ENCODE peak calls at places on chromosomes 13 and 19, in ten cellular contexts. Z is hypothalamus; C is HEK293T; N is endothelial cell; T is NCI-H2171; A is stimulated activated CD4-positive, alpha-beta T cell treated with anti-CD3 and anti-CD28 coated beads, Interleukin-15, amount 100 ng/mL, for 24 hours; W is ecto neural progenitor cell; I is KBM-7; Q is T1000; H is coronary artery. E is an unnamed sample.

GRCh38 chr13:35354882-35355281 is 121.6 kb downstream of the MAB21L1 start:
- DNase-seq in Z (no peak), C (no peak), N (no peak), T (no peak), A (no peak), W (no peak), I (no peak), Q (no peak), H (no peak), E (no peak)

GRCh38 chr19:46355991-46356669 is 9.2 kb downstream of the PPP5C start:
- DNase-seq in Z (no peak), C (no peak), N (no peak), T (no peak), A (no peak), W (no peak), I (no peak), Q (no peak), H (peak; percentile 65), E (no peak)

GRCh38 chr13:79593611-79594275 is 112.8 kb downstream of the NDFIP2 start:
- DNase-seq in Z (no peak), C (no peak), N (no peak), T (no peak), A (no peak), W (no peak), I (no peak), Q (no peak), H (no peak), E (no peak)

GRCh38 chr19:37905936-37906867 is at the start of gene WDR87:
- DNase-seq in Z (no peak), C (peak; percentile 66), N (peak; percentile 74), T (peak; percentile 93), A (peak; percentile 57), W (no peak), I (no peak), Q (no peak), H (no peak), E (peak; percentile 20)

GRCh38 chr19:23116802-23117571 is at the start of gene ZNF730:
- DNase-seq in Z (peak; percentile 31), C (no peak), N (peak; percentile 63), T (peak; percentile 60), A (peak; percentile 66), W (peak; percentile 97), I (peak; percentile 91), Q (peak; percentile 43), H (peak; percentile 74), E (peak; percentile 77)

GRCh38 chr13:73251866-73252265 is 193.1 kb downstream of the KLF5 start:
- DNase-seq in Z (no peak), C (no peak), N (no peak), T (no peak), A (no peak), W (no peak), I (no peak), Q (no peak), H (no peak), E (no peak)

GRCh38 chr13:28620011-28620830 is 38.7 kb upstream of the POMP start:
- DNase-seq in Z (no peak), C (no peak), N (no peak), T (no peak), A (no peak), W (no peak), I (no peak), Q (no peak), H (no peak), E (no peak)

GRCh38 chr19:24098359-24098758 is 11.4 kb downstream of the ZNF254 start:
- DNase-seq in Z (no peak), C (no peak), N (no peak), T (no peak), A (no peak), W (no peak), I (no peak), Q (no peak), H (no peak), E (no peak)

GRCh38 chr13:108369412-108369811 is 99.9 kb downstream of the TNFSF13B start:
- DNase-seq in Z (no peak), C (no peak), N (no peak), T (no peak), A (no peak), W (no peak), I (no peak), Q (no peak), H (no peak), E (no peak)

GRCh38 chr19:17841810-17842662 is 5.7 kb downstream of the JAK3 start:
- DNase-seq in Z (no peak), C (peak; percentile 97), N (peak; percentile 88), T (peak; percentile 83), A (peak; percentile 84), W (peak; percentile 98), I (no peak), Q (no peak), H (no peak), E (no peak)

GRCh38 chr19:41321600-41322270 is 11.8 kb downstream of the CCDC97 start:
- DNase-seq in Z (no peak), C (peak; percentile 59), N (peak; percentile 64), T (no peak), A (no peak), W (peak; percentile 73), I (peak; percentile 44), Q (peak; percentile 71), H (no peak), E (no peak)

GRCh38 chr13:33235564-33235963 is 50.0 kb downstream of the STARD13 start:
- DNase-seq in Z (no peak), C (no peak), N (no peak), T (no peak), A (no peak), W (no peak), I (no peak), Q (no peak), H (no peak), E (no peak)

GRCh38 chr13:106038752-106039151 is 496.7 kb downstream of the EFNB2 start:
- DNase-seq in Z (no peak), C (no peak), N (no peak), T (no peak), A (no peak), W (no peak), I (no peak), Q (no peak), H (no peak), E (no peak)

GRCh38 chr19:45568732-45569131 is 15.9 kb downstream of the OPA3 start:
- DNase-seq in Z (no peak), C (no peak), N (no peak), T (no peak), A (no peak), W (no peak), I (no peak), Q (peak; percentile 74), H (no peak), E (no peak)

GRCh38 chr13:20547479-20547908 is 19.5 kb upstream of the IFT88 start:
- DNase-seq in Z (no peak), C (no peak), N (no peak), T (no peak), A (no peak), W (no peak), I (no peak), Q (no peak), H (no peak), E (no peak)

GRCh38 chr19:48646912-48647216 is 877 bp upstream of the CA11 start:
- DNase-seq in Z (no peak), C (no peak), N (no peak), T (no peak), A (no peak), W (no peak), I (no peak), Q (no peak), H (no peak), E (no peak)

GRCh38 chr19:1503089-1503924 is 9.5 kb downstream of the ADAMTSL5 start:
- DNase-seq in Z (no peak), C (peak; percentile 66), N (peak; percentile 66), T (no peak), A (peak; percentile 83), W (peak; percentile 81), I (peak; percentile 84), Q (peak; percentile 25), H (no peak), E (peak; percentile 30)

GRCh38 chr13:28375250-28375930 is 119.5 kb downstream of the FLT1 start:
- DNase-seq in Z (no peak), C (no peak), N (no peak), T (no peak), A (no peak), W (no peak), I (no peak), Q (no peak), H (no peak), E (no peak)

GRCh38 chr13:37202264-37202663 is 96.8 kb upstream of the CSNK1A1L start:
- DNase-seq in Z (no peak), C (no peak), N (no peak), T (no peak), A (no peak), W (no peak), I (no peak), Q (no peak), H (no peak), E (no peak)

GRCh38 chr19:15010497-15011255 is 31.0 kb upstream of the SLC1A6 start:
- DNase-seq in Z (no peak), C (no peak), N (peak; percentile 19), T (no peak), A (no peak), W (peak; percentile 70), I (no peak), Q (no peak), H (no peak), E (no peak)

GRCh38 chr19:49590971-49591730 is at the start of gene PRR12:
- DNase-seq in Z (peak; percentile 44), C (peak; percentile 72), N (peak; percentile 45), T (peak; percentile 82), A (peak; percentile 80), W (peak; percentile 86), I (peak; percentile 85), Q (peak; percentile 67), H (no peak), E (peak; percentile 80)

GRCh38 chr13:84574851-84575250 is 692.6 kb upstream of the SLITRK1 start:
- DNase-seq in Z (no peak), C (peak; percentile 16), N (no peak), T (peak; percentile 30), A (no peak), W (no peak), I (no peak), Q (no peak), H (no peak), E (peak; percentile 1)

GRCh38 chr13:113794764-113795173 is 35.7 kb downstream of the TMEM255B start:
- DNase-seq in Z (no peak), C (no peak), N (no peak), T (no peak), A (no peak), W (no peak), I (no peak), Q (no peak), H (no peak), E (no peak)

GRCh38 chr13:79936368-79937136 is 404.4 kb downstream of the SPRY2 start:
- DNase-seq in Z (peak; percentile 34), C (no peak), N (no peak), T (no peak), A (no peak), W (no peak), I (no peak), Q (peak; percentile 39), H (no peak), E (peak; percentile 98)

GRCh38 chr13:110331362-110331761 is 24.3 kb downstream of the COL4A2 start:
- DNase-seq in Z (no peak), C (no peak), N (no peak), T (no peak), A (no peak), W (no peak), I (no peak), Q (no peak), H (no peak), E (no peak)